ENCODE peak calls at places on chromosomes 16 and 17, in four cellular contexts. M is psoas muscle, K is upper lobe of right lung, V is GM10248. U is an unnamed sample.

GRCh38 chr17:31738067-31738466 is 121.0 kb downstream of the COPRS start:
- DNase-seq in M (no peak), V (no peak), K (no peak), U (no peak)

GRCh38 chr17:5097101-5097834 is 14.4 kb downstream of the ZNF232 start:
- DNase-seq in V (peak; percentile 25), K (peak; percentile 78), M (peak; percentile 47), U (no peak)

GRCh38 chr17:15377608-15378007 is 36.2 kb upstream of the TEKT3 start:
- DNase-seq in K (no peak), V (no peak), M (no peak), U (no peak)

GRCh38 chr17:35789044-35789443 is 6.4 kb downstream of the MMP28 start:
- DNase-seq in M (no peak), K (no peak), V (no peak), U (no peak)

GRCh38 chr17:70375406-70375805 is 206.1 kb downstream of the KCNJ2 start:
- DNase-seq in M (no peak), K (no peak), V (no peak), U (no peak)

GRCh38 chr16:24151482-24151939 is 104.6 kb upstream of the CACNG3 start:
- DNase-seq in V (no peak), M (no peak), K (no peak), U (no peak)

GRCh38 chr17:82065193-82065637 is 389 bp downstream of the DUS1L start:
- DNase-seq in K (no peak), M (no peak), V (no peak), U (no peak)

GRCh38 chr16:81166417-81167300 is 70.5 kb upstream of the GCSH start:
- DNase-seq in K (no peak), V (no peak), M (no peak), U (no peak)

GRCh38 chr16:67770371-67770991 is 35.9 kb downstream of the RANBP10 start:
- DNase-seq in M (no peak), V (no peak), K (no peak), U (no peak)

GRCh38 chr17:46894024-46894423 is 28.9 kb upstream of the GOSR2 start:
- DNase-seq in V (no peak), M (no peak), K (no peak), U (no peak)

GRCh38 chr16:70548936-70549335 is 25.3 kb downstream of the SF3B3 start:
- DNase-seq in M (no peak), K (no peak), V (no peak), U (no peak)

GRCh38 chr16:4612977-4613635 is 1.6 kb downstream of the UBALD1 start:
- DNase-seq in M (no peak), K (no peak), V (no peak), U (no peak)

GRCh38 chr16:25151996-25152395 is 40.5 kb downstream of the LCMT1 start:
- DNase-seq in V (no peak), M (no peak), K (no peak), U (no peak)

GRCh38 chr17:59074494-59074893 is 32.2 kb downstream of the TRIM37 start:
- DNase-seq in K (no peak), M (no peak), V (no peak), U (no peak)

GRCh38 chr17:1639549-1639948 is 6.0 kb downstream of the SCARF1 start:
- DNase-seq in K (peak; percentile 87), V (no peak), M (no peak), U (no peak)

GRCh38 chr17:18226284-18226945 is 980 bp downstream of the LLGL1 start:
- DNase-seq in M (no peak), K (no peak), V (no peak), U (no peak)

GRCh38 chr17:8120520-8121443 is 2.5 kb upstream of the ALOXE3 start:
- DNase-seq in M (no peak), V (peak; percentile 62), K (peak; percentile 85), U (peak; percentile 76)

GRCh38 chr17:27733771-27734170 is 66.6 kb downstream of the NOS2 start:
- DNase-seq in V (no peak), K (no peak), M (no peak), U (no peak)

GRCh38 chr17:2262146-2262587 is 41.4 kb downstream of the SMG6 start:
- DNase-seq in V (no peak), M (no peak), K (no peak), U (no peak)

GRCh38 chr17:31388770-31389672 is 2.5 kb upstream of the RAB11FIP4 start:
- DNase-seq in K (no peak), V (peak; percentile 66), M (no peak), U (peak; percentile 75)

GRCh38 chr17:10082795-10083194 is 115.6 kb downstream of the GAS7 start:
- DNase-seq in M (no peak), K (no peak), V (no peak), U (no peak)

GRCh38 chr17:67165201-67165600 is 79.8 kb downstream of the HELZ start:
- DNase-seq in K (no peak), V (no peak), M (peak; percentile 19), U (no peak)

GRCh38 chr16:27738596-27738995 is 188.7 kb downstream of the KATNIP start:
- DNase-seq in V (no peak), M (no peak), K (no peak), U (no peak)

DNA sequence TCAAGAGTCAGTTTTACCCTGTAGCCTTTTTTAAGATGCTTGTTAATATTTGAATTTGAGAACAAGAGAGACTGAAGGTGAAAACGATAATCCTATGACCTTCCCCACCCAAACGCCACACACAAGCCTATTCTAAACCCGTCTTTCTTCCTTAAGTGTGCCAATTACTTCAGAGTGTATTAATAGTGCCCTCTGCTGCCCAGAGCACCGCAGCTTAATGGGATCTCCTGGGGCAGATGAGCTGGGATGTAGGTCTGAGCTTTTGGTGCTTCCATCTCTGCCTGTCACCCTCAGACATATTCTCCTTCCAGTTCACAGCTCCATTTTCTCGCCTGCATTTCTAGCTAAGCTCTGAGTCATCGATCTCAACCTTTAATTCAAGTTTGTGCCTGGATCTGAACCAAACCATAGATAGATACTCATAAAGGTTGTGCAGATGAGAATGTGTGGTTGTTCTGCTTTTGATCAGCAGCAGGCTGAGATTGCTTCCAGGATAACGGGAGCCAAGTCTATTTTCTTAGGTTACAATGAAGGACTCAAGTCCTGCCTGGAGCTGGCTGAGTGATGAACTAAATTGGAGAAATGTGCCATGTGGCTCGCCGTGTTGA is 46.4 kb upstream of the CDH13 start:
- DNase-seq in M (no peak), V (no peak), K (no peak), U (no peak)
- TF ChIP-seq CTCF in M (peak; percentile 49), V (peak; percentile 5), K (peak; percentile 43), U (peak; percentile 28)

DNA sequence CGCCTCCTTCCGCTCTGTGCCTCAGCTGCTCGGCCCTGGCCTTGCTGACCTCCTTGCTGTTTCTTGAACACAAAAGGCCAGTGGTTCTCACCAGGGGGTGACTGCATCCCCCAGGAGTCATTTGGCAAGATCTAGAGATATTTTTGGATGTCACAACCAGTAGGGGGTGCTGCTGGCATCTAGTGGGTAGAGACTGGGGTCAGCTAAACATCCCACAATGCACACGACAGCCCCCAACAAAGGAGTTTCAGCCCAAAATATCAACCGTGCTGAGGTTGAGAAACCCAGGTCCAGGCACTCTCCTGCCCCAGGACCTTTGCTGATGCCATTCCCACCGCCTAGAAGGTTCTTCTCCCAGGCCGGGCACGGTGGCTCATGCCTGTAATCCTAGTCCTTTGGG is 39.7 kb downstream of the ABCC6 start:
- DNase-seq in M (no peak), K (no peak), V (no peak), U (no peak)
- TF ChIP-seq CTCF in M (no peak), K (peak; percentile 13), V (no peak), U (peak; percentile 17)

DNA sequence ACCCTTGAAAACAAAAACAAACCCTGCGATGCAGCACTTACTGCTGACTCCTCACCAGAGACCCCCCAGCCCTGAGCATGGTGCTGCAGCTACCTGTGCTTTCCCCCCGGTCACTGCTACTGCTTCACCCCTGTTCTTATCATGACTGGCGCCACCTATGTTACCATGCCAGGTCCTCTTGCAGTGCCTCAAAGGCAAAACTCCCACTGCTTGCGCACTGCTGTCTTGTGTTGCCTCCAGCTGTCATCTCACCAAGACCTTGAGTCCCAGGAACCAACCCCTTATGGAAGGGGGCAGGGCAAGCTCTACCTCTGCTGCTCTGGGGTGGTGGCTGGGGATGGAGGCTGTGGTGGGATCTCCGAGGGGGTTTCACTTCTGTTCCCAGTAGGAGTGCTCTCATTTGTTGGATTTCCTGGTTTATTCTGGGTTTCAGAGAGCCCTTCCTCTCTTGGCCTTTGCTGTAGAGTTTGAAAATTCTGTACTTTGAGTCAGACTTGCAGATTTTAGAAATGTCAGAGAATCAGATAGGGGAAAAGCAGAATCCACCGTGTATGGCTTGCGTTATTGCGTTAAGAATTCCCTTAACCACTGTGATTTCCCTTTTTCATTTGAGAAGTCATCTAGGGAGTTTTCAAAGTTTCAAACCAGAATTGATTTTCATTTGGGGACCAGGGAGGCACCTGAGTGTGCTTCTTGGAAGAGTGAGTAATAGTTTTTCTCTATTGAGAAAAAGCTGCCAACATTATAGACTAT is 96.6 kb downstream of the SPECC1 start:
- DNase-seq in M (no peak), V (no peak), K (no peak), U (no peak)
- TF ChIP-seq CTCF in M (no peak), V (no peak), K (no peak), U (no peak)

GRCh38 chr16:83400234-83400633 is 407.5 kb upstream of the HSBP1 start:
- DNase-seq in V (no peak), K (no peak), M (no peak), U (no peak)
- TF ChIP-seq CTCF in V (no peak), K (peak; percentile 8), M (no peak), U (no peak)

DNA sequence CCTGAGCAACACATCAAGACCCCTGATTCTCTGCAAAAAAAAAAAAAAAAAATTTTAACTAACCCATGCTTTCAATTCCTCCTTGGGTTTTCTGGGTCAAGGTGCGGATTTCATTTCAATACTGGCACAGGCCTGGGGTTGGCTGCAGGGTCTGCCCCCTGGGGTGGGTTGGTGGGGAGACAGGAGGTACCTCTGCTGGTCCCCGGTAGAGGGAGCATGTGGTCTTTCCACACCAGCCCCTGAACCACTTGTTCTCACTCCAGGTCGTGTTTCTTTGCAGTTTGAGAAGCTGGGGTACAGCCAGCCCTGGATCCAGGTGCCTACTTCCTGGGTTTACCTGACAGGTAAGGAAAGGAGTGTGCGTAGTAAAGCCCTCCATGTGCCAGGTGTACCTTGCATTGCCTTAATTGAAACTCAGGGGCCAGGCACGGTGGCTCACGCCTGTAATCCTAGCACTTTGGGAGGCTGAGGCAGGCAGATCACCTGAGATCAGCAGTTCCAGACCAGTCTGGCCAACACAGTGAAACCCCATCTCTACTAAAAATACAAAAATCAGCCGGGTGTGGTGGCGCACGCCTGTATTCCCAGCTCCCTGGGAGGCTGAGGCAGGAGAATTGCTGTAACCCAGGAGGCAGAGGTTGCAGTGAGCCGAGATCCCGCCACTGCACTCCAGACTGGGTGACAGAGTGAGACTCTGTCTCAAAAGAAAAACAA is 21.8 kb downstream of the SDR42E2 start:
- DNase-seq in M (no peak), K (no peak), V (peak; percentile 54), U (peak; percentile 36)
- TF ChIP-seq CTCF in M (no peak), K (no peak), V (peak; percentile 32), U (peak; percentile 37)

GRCh38 chr17:50029185-50029584 is 26.7 kb upstream of the ITGA3 start:
- DNase-seq in K (no peak), M (no peak), V (no peak), U (peak; percentile 12)

GRCh38 chr17:50026046-50026675 is 29.7 kb upstream of the ITGA3 start:
- DNase-seq in M (no peak), V (no peak), K (no peak), U (no peak)

GRCh38 chr17:50028207-50029120 is 27.4 kb upstream of the ITGA3 start:
- DNase-seq in K (peak; percentile 79), V (no peak), M (peak; percentile 41), U (no peak)

GRCh38 chr17:50026901-50027638 is 28.8 kb upstream of the ITGA3 start:
- DNase-seq in K (peak; percentile 92), V (peak; percentile 88), M (peak; percentile 85), U (peak; percentile 88)

GRCh38 chr17:50027639-50028206 is 28.2 kb upstream of the ITGA3 start:
- DNase-seq in K (peak; percentile 80), M (peak; percentile 77), V (no peak), U (no peak)
- TF ChIP-seq CTCF in K (no peak), M (no peak), V (no peak), U (no peak)